ENCODE peak calls at places on chromosomes 12 and 14, in eight cellular contexts. T is CD8-positive, alpha-beta T cell; W is BE2C; N is SK-N-SH; C is OCI-LY7; I is thoracic aorta; S is tibial nerve; Z is epithelial cell of esophagus. A is an unnamed sample.

GRCh38 chr14:100239200-100239839 is 376 bp downstream of the YY1 start:
- DNase-seq in T (no peak), W (peak; percentile 26), N (no peak), C (no peak), I (no peak), S (no peak), Z (no peak), A (no peak)

GRCh38 chr14:90820958-90821357 is 4.7 kb upstream of the TTC7B start:
- DNase-seq in T (peak; percentile 47), W (no peak), N (no peak), C (no peak), I (no peak), S (no peak), Z (peak; percentile 94), A (no peak)

GRCh38 chr14:60648934-60649814 is at the start of gene SIX1:
- DNase-seq in T (no peak), W (peak; percentile 84), N (peak; percentile 88), C (no peak), I (no peak), S (peak; percentile 61), Z (peak; percentile 95), A (peak; percentile 85)

GRCh38 chr14:103094406-103095209 is at the start of gene EXOC3L4:
- DNase-seq in T (no peak), W (no peak), N (no peak), C (no peak), I (no peak), S (no peak), Z (no peak), A (no peak)

GRCh38 chr12:47079365-47079893 is at the start of gene PCED1B:
- DNase-seq in T (peak; percentile 58), W (peak; percentile 22), N (peak; percentile 33), C (peak; percentile 38), I (no peak), S (peak; percentile 55), Z (peak; percentile 82), A (peak; percentile 39)

GRCh38 chr12:53497461-53497860 is 1.8 kb downstream of the MAP3K12 start:
- DNase-seq in T (no peak), W (no peak), N (no peak), C (no peak), I (no peak), S (no peak), Z (no peak), A (no peak)

GRCh38 chr14:90274808-90275454 is 18.6 kb downstream of the PSMC1 start:
- DNase-seq in T (no peak), W (no peak), N (no peak), C (no peak), I (no peak), S (no peak), Z (peak; percentile 86), A (no peak)

GRCh38 chr14:76908834-76909233 is 82.6 kb downstream of the LRRC74A start:
- DNase-seq in T (peak; percentile 13), W (no peak), N (no peak), C (peak; percentile 50), I (no peak), S (no peak), Z (no peak), A (no peak)

GRCh38 chr12:49987620-49988303 is 15.0 kb downstream of the AQP6 start:
- DNase-seq in T (no peak), W (peak; percentile 61), N (no peak), C (no peak), I (no peak), S (no peak), Z (no peak), A (no peak)

GRCh38 chr14:53411110-53411509 is 258.0 kb upstream of the DDHD1 start:
- DNase-seq in T (no peak), W (no peak), N (no peak), C (no peak), I (no peak), S (no peak), Z (peak; percentile 11), A (no peak)

GRCh38 chr12:54159140-54159539 is 29.6 kb downstream of the SMUG1 start:
- DNase-seq in T (no peak), W (peak; percentile 86), N (peak; percentile 64), C (peak; percentile 66), I (no peak), S (no peak), Z (peak; percentile 37), A (peak; percentile 92)

GRCh38 chr14:23494223-23494622 is 24.7 kb downstream of the NGDN start:
- DNase-seq in T (no peak), W (peak; percentile 47), N (peak; percentile 34), C (no peak), I (no peak), S (no peak), Z (no peak), A (peak; percentile 10)

GRCh38 chr12:59570134-59570533 is 25.7 kb upstream of the SLC16A7 start:
- DNase-seq in T (no peak), W (no peak), N (no peak), C (no peak), I (no peak), S (no peak), Z (peak; percentile 97), A (no peak)

GRCh38 chr14:55794655-55795583 is 214.9 kb downstream of the KTN1 start:
- DNase-seq in T (no peak), W (no peak), N (no peak), C (no peak), I (no peak), S (no peak), Z (peak; percentile 85), A (no peak)

GRCh38 chr12:107165581-107165980 is 72.2 kb upstream of the CRY1 start:
- DNase-seq in T (no peak), W (no peak), N (no peak), C (no peak), I (no peak), S (no peak), Z (no peak), A (no peak)

GRCh38 chr12:53456654-53457366 is 4.9 kb downstream of the PCBP2 start:
- DNase-seq in T (no peak), W (no peak), N (no peak), C (no peak), I (no peak), S (no peak), Z (no peak), A (no peak)

GRCh38 chr12:77603923-77604322 is 226.8 kb upstream of the NAV3 start:
- DNase-seq in T (no peak), W (no peak), N (no peak), C (no peak), I (no peak), S (no peak), Z (no peak), A (no peak)
- TF ChIP-seq CTCF in T (no peak), W (no peak), N (no peak), C (no peak), I (no peak), S (no peak), Z (no peak), A (no peak)

DNA sequence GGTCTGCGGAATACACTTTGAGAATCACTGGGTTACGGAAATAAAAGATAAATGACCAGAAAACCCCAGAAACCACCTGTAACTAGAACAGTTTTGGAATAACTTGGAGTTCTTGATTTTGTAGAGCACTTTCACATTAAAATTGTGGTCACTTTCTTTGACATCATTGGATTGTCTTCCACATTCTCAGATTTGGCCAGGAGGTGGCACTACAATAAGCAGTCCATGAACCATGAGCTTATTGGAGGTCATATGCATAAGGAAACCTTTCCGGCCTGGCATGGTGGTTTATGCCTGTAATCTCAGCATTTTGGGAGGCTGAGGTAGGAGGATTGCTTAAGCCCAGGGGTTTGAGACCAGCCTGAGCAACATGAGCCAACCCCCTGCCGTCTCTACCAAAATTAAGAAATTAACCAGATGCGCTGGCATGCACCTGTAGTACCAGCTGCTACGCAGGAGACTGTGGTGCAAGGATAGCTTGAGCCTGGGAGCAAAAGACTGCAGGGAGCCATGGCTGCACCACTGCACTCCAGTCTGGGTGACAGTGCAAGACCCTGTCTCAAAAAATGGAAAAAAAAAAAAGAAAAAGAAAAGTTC is 107.7 kb upstream of the CAND1 start:
- DNase-seq in T (peak; percentile 3), W (peak; percentile 32), N (peak; percentile 11), C (peak; percentile 49), I (no peak), S (peak; percentile 36), Z (peak; percentile 52), A (peak; percentile 49)
- TF ChIP-seq CTCF in T (peak; percentile 53), W (peak; percentile 64), N (peak; percentile 69), C (peak; percentile 79), I (no peak), S (peak; percentile 21), Z (peak; percentile 69), A (peak; percentile 48)

GRCh38 chr12:63846249-63846967 is 1.9 kb downstream of the SRGAP1 start:
- DNase-seq in T (no peak), W (peak; percentile 38), N (peak; percentile 31), C (no peak), I (no peak), S (no peak), Z (no peak), A (no peak)

GRCh38 chr12:63841611-63842010 is 2.9 kb upstream of the SRGAP1 start:
- DNase-seq in T (no peak), W (no peak), N (no peak), C (no peak), I (no peak), S (no peak), Z (no peak), A (no peak)

GRCh38 chr12:63845726-63846125 is 1.2 kb downstream of the SRGAP1 start:
- DNase-seq in T (no peak), W (no peak), N (peak; percentile 18), C (no peak), I (no peak), S (no peak), Z (peak; percentile 73), A (no peak)

GRCh38 chr12:63843613-63844390 is 698 bp upstream of the SRGAP1 start:
- DNase-seq in T (peak; percentile 65), W (peak; percentile 95), N (peak; percentile 93), C (peak; percentile 82), I (peak; percentile 51), S (peak; percentile 78), Z (peak; percentile 91), A (peak; percentile 93)

DNA sequence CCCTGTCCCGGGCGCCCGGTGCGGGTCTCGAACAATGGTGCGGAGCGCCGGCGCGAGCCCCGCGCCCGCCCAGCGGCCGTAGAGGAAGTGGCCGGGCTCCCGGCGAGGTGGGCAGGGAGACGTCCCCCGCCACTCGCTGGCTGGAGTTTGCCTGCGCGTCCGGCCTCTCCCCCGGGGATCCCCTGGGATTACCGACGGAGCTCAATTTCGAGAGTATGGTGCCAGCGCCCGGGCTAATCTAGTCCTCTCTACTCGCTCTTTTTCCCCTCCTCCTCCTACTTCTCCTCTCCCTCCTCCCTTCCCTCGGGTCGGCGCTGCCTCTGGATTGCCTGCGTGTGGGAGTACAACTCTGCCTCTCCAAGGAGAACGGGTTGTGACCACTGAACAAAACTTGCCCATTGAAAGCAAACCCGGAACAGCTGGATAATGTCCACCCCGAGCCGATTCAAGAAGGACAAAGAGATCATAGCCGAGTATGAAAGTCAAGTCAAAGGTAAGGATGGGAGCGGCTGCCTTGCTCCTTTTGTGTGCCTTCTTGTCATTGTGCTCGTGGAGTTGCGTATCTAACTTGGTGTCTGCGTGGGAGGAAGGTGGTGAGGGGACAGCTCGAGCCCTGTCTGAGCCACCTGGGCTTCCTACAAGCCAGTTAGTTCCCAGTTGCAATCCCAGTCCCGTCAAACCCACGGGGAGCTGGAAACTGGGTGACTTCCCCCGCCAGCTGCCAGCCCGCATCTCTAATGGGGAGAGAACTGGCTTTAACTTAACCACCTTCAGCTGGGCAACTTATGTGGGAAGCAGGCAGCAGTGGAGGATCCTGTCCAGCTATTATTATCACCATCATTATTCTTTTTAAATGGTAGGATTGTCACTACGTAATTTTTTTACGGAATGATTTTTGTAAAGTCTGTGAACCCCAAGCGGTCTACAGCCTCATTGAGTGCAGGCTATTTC is at the start of gene SRGAP1:
- DNase-seq in T (no peak), W (peak; percentile 81), N (peak; percentile 44), C (no peak), I (peak; percentile 29), S (peak; percentile 69), Z (peak; percentile 56), A (peak; percentile 58)
- TF ChIP-seq CTCF in T (no peak), W (peak; percentile 15), N (peak; percentile 4), C (no peak), I (no peak), S (no peak), Z (no peak), A (no peak)

GRCh38 chr12:44876554-44877275 is 600 bp upstream of the NELL2 start:
- DNase-seq in T (peak; percentile 32), W (peak; percentile 27), N (peak; percentile 82), C (peak; percentile 22), I (no peak), S (no peak), Z (peak; percentile 40), A (peak; percentile 85)
- TF ChIP-seq CTCF in T (peak; percentile 44), W (no peak), N (peak; percentile 11), C (peak; percentile 6), I (no peak), S (no peak), Z (no peak), A (no peak)